ENCODE peak calls at places on chromosomes 2 and 18, in ten cellular contexts. S, X, Q, T, K, N, G, A, H and I are unnamed samples.

GRCh38 chr2:19989342-19989680 is 594 bp downstream of the WDR35 start:
- DNase-seq in A (no peak), Q (no peak), X (no peak), S (no peak), K (no peak), H (no peak), G (no peak), T (no peak), N (no peak), I (no peak)

GRCh38 chr2:19875280-19875679 is 26.5 kb downstream of the TTC32 start:
- DNase-seq in Q (no peak), S (no peak), K (no peak), A (no peak), T (no peak), G (no peak), H (no peak), X (no peak), N (no peak), I (no peak)

GRCh38 chr18:23719634-23720201 is 30.5 kb downstream of the LAMA3 start:
- DNase-seq in A (no peak), N (no peak), H (no peak), X (peak), Q (no peak), T (no peak), G (peak), K (peak), S (no peak), I (no peak)

GRCh38 chr18:46425511-46425910 is 231.5 kb downstream of the LOXHD1 start:
- DNase-seq in S (no peak), A (no peak), H (no peak), K (no peak), Q (no peak), G (no peak), N (no peak), X (no peak), T (no peak), I (no peak)

GRCh38 chr18:35703043-35703688 is 121.6 kb downstream of the GALNT1 start:
- DNase-seq in K (no peak), G (peak), S (no peak), A (no peak), H (no peak), T (no peak), X (peak), N (no peak), Q (no peak), I (no peak)

GRCh38 chr18:10912790-10913560 is 236.4 kb downstream of the PIEZO2 start:
- DNase-seq in K (no peak), H (no peak), S (no peak), Q (no peak), N (no peak), T (no peak), G (peak), A (no peak), X (no peak), I (no peak)

GRCh38 chr2:43212931-43213330 is 13.5 kb downstream of the ZFP36L2 start:
- DNase-seq in G (no peak), S (no peak), A (peak), K (no peak), Q (peak), T (peak), X (no peak), H (no peak), N (no peak), I (peak)

GRCh38 chr2:179422037-179422643 is 157.5 kb upstream of the SESTD1 start:
- DNase-seq in S (peak), K (peak), G (peak), Q (peak), N (peak), X (peak), A (peak), H (no peak), T (peak), I (peak)

GRCh38 chr2:207807516-207807915 is 37.8 kb upstream of the FZD5 start:
- DNase-seq in X (no peak), K (no peak), Q (no peak), T (no peak), G (no peak), S (no peak), H (no peak), N (no peak), A (no peak), I (no peak)

GRCh38 chr2:218508299-218508698 is 59.9 kb downstream of the USP37 start:
- DNase-seq in X (no peak), S (no peak), Q (no peak), N (no peak), A (no peak), G (no peak), H (no peak), T (no peak), K (no peak), I (no peak)

GRCh38 chr18:7038330-7038846 is 79.2 kb downstream of the LAMA1 start:
- DNase-seq in S (peak), X (peak), N (peak), K (peak), G (peak), T (no peak), H (peak), Q (peak), A (peak), I (peak)

GRCh38 chr2:120392923-120393322 is 47.0 kb downstream of the INHBB start:
- DNase-seq in K (no peak), X (no peak), T (no peak), H (no peak), S (no peak), N (no peak), G (no peak), A (no peak), Q (no peak), I (peak)

GRCh38 chr2:221999702-222000101 is 299.1 kb downstream of the PAX3 start:
- DNase-seq in S (no peak), A (no peak), Q (no peak), N (no peak), T (no peak), H (no peak), K (no peak), G (no peak), X (no peak), I (no peak)

GRCh38 chr2:76472946-76473345 is 762.2 kb upstream of the GCFC2 start:
- DNase-seq in G (no peak), T (no peak), H (no peak), A (no peak), X (no peak), K (no peak), Q (no peak), S (no peak), N (no peak), I (no peak)

GRCh38 chr2:126634273-126634861 is 21.6 kb upstream of the GYPC start:
- DNase-seq in K (peak), X (peak), A (no peak), N (no peak), S (peak), T (no peak), Q (no peak), G (no peak), H (no peak), I (no peak)
- TF ChIP-seq CTCF in K (peak), X (peak), A (no peak), N (peak), S (peak), T (no peak), Q (peak), G (peak), H (no peak), I (no peak)

DNA sequence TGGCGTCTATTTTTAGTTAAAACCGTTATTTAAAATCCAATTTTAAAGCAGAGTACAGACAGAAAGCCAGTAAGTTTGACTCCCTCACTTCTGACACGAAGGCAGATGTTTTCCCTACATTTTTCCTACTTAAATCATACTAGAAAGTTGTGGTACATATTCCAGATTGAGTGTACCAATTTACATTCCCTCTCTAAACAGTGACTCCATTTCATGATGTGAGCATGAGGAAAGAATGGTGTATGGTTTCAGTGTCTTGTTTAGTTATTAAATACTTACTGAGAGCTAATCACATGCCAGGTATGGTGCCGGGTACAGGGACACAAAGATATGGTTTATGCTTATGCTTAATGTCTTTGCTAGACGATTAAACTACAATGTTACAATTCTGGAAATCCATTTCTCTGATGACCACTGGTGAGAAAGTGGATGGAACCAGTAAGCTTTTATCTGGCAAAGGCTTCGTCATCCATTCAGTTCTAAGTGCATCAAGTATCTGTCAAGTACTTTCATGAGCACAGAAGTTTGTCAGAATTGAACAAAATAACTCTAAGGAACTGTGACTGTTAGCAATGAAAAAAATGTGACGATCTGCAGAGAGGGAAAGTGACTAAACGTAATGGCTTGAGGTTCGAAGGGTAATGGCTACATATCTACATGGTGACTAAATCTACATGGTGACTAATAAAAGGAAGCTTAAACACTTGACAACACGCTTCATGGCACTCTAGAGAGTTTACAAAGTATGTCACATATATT is 25.7 kb downstream of the MAP4K3 start:
- DNase-seq in K (no peak), G (peak), X (peak), T (no peak), S (no peak), N (no peak), A (no peak), H (no peak), Q (no peak), I (no peak)
- TF ChIP-seq EP300 in K (no peak), G (no peak), X (no peak), T (no peak), S (no peak), N (no peak), A (no peak), H (no peak), Q (no peak), I (no peak)

GRCh38 chr2:54209379-54209778 is 46.6 kb downstream of the TSPYL6 start:
- DNase-seq in N (no peak), H (no peak), T (no peak), A (no peak), S (no peak), Q (no peak), G (no peak), K (no peak), X (no peak), I (no peak)

GRCh38 chr2:54204476-54204875 is 51.6 kb downstream of the TSPYL6 start:
- DNase-seq in A (no peak), G (peak), T (no peak), H (no peak), X (no peak), K (no peak), Q (no peak), N (no peak), S (no peak), I (no peak)

GRCh38 chr2:54207666-54208195 is 48.3 kb downstream of the TSPYL6 start:
- DNase-seq in H (no peak), G (peak), K (no peak), Q (no peak), S (no peak), X (no peak), A (no peak), T (no peak), N (peak), I (no peak)

GRCh38 chr2:54208364-54209240 is 47.4 kb downstream of the TSPYL6 start:
- DNase-seq in Q (no peak), X (no peak), N (peak), G (peak), H (no peak), T (no peak), S (no peak), K (no peak), A (no peak), I (no peak)

DNA sequence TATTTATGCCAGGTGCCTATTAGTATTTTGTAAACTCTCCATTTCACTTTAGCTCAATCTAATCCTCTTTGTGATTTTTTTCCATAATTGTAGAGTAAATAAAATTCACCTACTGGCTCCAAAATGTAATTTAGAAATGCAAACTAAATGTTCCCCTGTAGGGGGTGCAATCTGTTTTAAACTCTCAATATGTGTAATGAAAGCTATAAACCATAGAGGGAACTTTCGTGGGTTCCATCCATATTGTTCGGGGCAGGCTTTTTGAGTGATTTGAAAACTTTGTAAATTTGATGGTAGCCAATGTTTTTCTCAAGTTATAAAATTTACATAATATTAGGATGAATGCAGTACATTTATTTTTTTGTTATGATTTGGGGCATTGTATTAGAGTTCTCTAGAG is 49.4 kb downstream of the TSPYL6 start:
- DNase-seq in A (no peak), G (peak), T (no peak), X (peak), N (peak), S (no peak), Q (peak), K (peak), H (no peak), I (no peak)
- TF ChIP-seq CTCF in A (peak), G (peak), T (no peak), X (peak), N (peak), S (peak), Q (peak), K (peak), H (peak), I (peak)

GRCh38 chr18:13550446-13551304 is 175.7 kb downstream of the FAM210A start:
- DNase-seq in Q (no peak), H (no peak), K (no peak), S (no peak), N (no peak), G (no peak), A (no peak), X (no peak), T (no peak), I (no peak)

GRCh38 chr18:13549879-13550231 is 176.5 kb downstream of the FAM210A start:
- DNase-seq in G (no peak), X (no peak), H (no peak), T (no peak), A (no peak), Q (no peak), K (no peak), S (no peak), N (no peak), I (no peak)

GRCh38 chr18:13547347-13547746 is 179.0 kb downstream of the FAM210A start:
- DNase-seq in H (no peak), G (no peak), S (no peak), A (no peak), N (no peak), Q (no peak), X (no peak), T (no peak), K (no peak), I (no peak)

GRCh38 chr18:13548106-13548819 is 178.1 kb downstream of the FAM210A start:
- DNase-seq in K (no peak), A (no peak), H (no peak), S (no peak), G (no peak), X (no peak), N (no peak), Q (no peak), T (no peak), I (no peak)

GRCh38 chr18:13548944-13549878 is 177.1 kb downstream of the FAM210A start:
- DNase-seq in K (no peak), T (no peak), N (no peak), G (no peak), H (no peak), X (no peak), Q (no peak), S (no peak), A (no peak), I (no peak)
- TF ChIP-seq EP300 in K (no peak), T (no peak), N (no peak), G (no peak), H (no peak), X (no peak), Q (peak), S (no peak), A (no peak), I (no peak)

GRCh38 chr2:185894223-185894622 is 155.6 kb downstream of the FSIP2 start:
- DNase-seq in S (no peak), K (no peak), X (no peak), Q (no peak), H (no peak), G (no peak), T (no peak), N (no peak), A (no peak), I (no peak)
- TF ChIP-seq CTCF in S (no peak), K (no peak), X (no peak), Q (no peak), H (no peak), G (no peak), T (no peak), N (no peak), A (no peak), I (no peak)